ENCODE peak calls at places on chromosomes 12 and 14, in six cellular contexts. One of them, this sample, is unnamed.

GRCh38 chr12:22738945-22739344 is 114.0 kb downstream of the ETNK1 start:
- DNase-seq in activated T-helper 9 cell treated with anti-CD3 and anti-CD28 coated beads, Interleukin-2, amount 50 U/mL, for 16 hours: no peak
- DNase-seq in HL-60: no peak
- DNase-seq in effector memory CD8-positive, alpha-beta T cell: no peak
- DNase-seq in WTC11: no peak
- DNase-seq in heart left ventricle: no peak
- DNase-seq in this sample: no peak

GRCh38 chr12:29041621-29042020 is 107.5 kb upstream of the FAR2 start:
- DNase-seq in activated T-helper 9 cell treated with anti-CD3 and anti-CD28 coated beads, Interleukin-2, amount 50 U/mL, for 16 hours: no peak
- DNase-seq in HL-60: no peak
- DNase-seq in effector memory CD8-positive, alpha-beta T cell: no peak
- DNase-seq in WTC11: no peak
- DNase-seq in heart left ventricle: no peak
- DNase-seq in this sample: no peak

GRCh38 chr12:124869011-124869665 is 5.5 kb upstream of the SCARB1 start:
- DNase-seq in activated T-helper 9 cell treated with anti-CD3 and anti-CD28 coated beads, Interleukin-2, amount 50 U/mL, for 16 hours: no peak
- DNase-seq in HL-60: peak; percentile 76
- DNase-seq in effector memory CD8-positive, alpha-beta T cell: no peak
- DNase-seq in WTC11: peak; percentile 40
- DNase-seq in heart left ventricle: no peak
- DNase-seq in this sample: no peak

GRCh38 chr14:105411017-105411941 is 8.3 kb upstream of the MTA1 start:
- DNase-seq in activated T-helper 9 cell treated with anti-CD3 and anti-CD28 coated beads, Interleukin-2, amount 50 U/mL, for 16 hours: no peak
- DNase-seq in HL-60: no peak
- DNase-seq in effector memory CD8-positive, alpha-beta T cell: no peak
- DNase-seq in WTC11: peak; percentile 14
- DNase-seq in heart left ventricle: no peak
- DNase-seq in this sample: no peak

GRCh38 chr12:86256169-86256568 is at the start of gene MGAT4C:
- DNase-seq in activated T-helper 9 cell treated with anti-CD3 and anti-CD28 coated beads, Interleukin-2, amount 50 U/mL, for 16 hours: no peak
- DNase-seq in HL-60: no peak
- DNase-seq in effector memory CD8-positive, alpha-beta T cell: no peak
- DNase-seq in WTC11: no peak
- DNase-seq in heart left ventricle: no peak
- DNase-seq in this sample: no peak

GRCh38 chr12:53190108-53190729 is 9.5 kb upstream of the CSAD start:
- DNase-seq in activated T-helper 9 cell treated with anti-CD3 and anti-CD28 coated beads, Interleukin-2, amount 50 U/mL, for 16 hours: peak; percentile 41
- DNase-seq in HL-60: no peak
- DNase-seq in effector memory CD8-positive, alpha-beta T cell: peak; percentile 35
- DNase-seq in WTC11: peak; percentile 78
- DNase-seq in heart left ventricle: no peak
- DNase-seq in this sample: no peak

GRCh38 chr14:89563503-89563902 is 146.5 kb upstream of the FOXN3 start:
- DNase-seq in activated T-helper 9 cell treated with anti-CD3 and anti-CD28 coated beads, Interleukin-2, amount 50 U/mL, for 16 hours: no peak
- DNase-seq in HL-60: no peak
- DNase-seq in effector memory CD8-positive, alpha-beta T cell: no peak
- DNase-seq in WTC11: no peak
- DNase-seq in heart left ventricle: no peak
- DNase-seq in this sample: no peak

GRCh38 chr12:132230381-132230780 is 86.1 kb downstream of the NOC4L start:
- DNase-seq in activated T-helper 9 cell treated with anti-CD3 and anti-CD28 coated beads, Interleukin-2, amount 50 U/mL, for 16 hours: no peak
- DNase-seq in HL-60: no peak
- DNase-seq in effector memory CD8-positive, alpha-beta T cell: no peak
- DNase-seq in WTC11: no peak
- DNase-seq in heart left ventricle: no peak
- DNase-seq in this sample: no peak

GRCh38 chr12:69052613-69053408 is 119.8 kb upstream of the CPM start:
- DNase-seq in activated T-helper 9 cell treated with anti-CD3 and anti-CD28 coated beads, Interleukin-2, amount 50 U/mL, for 16 hours: peak; percentile 29
- DNase-seq in HL-60: no peak
- DNase-seq in effector memory CD8-positive, alpha-beta T cell: no peak
- DNase-seq in WTC11: peak; percentile 16
- DNase-seq in heart left ventricle: no peak
- DNase-seq in this sample: no peak

GRCh38 chr12:42802688-42803279 is 213.2 kb upstream of the PRICKLE1 start:
- DNase-seq in activated T-helper 9 cell treated with anti-CD3 and anti-CD28 coated beads, Interleukin-2, amount 50 U/mL, for 16 hours: no peak
- DNase-seq in HL-60: no peak
- DNase-seq in effector memory CD8-positive, alpha-beta T cell: no peak
- DNase-seq in WTC11: no peak
- DNase-seq in heart left ventricle: no peak
- DNase-seq in this sample: no peak

GRCh38 chr14:55180434-55180833 is 11.0 kb downstream of the DLGAP5 start:
- DNase-seq in activated T-helper 9 cell treated with anti-CD3 and anti-CD28 coated beads, Interleukin-2, amount 50 U/mL, for 16 hours: no peak
- DNase-seq in HL-60: no peak
- DNase-seq in effector memory CD8-positive, alpha-beta T cell: no peak
- DNase-seq in WTC11: no peak
- DNase-seq in heart left ventricle: no peak
- DNase-seq in this sample: no peak

GRCh38 chr12:6330192-6330591 is 11.7 kb downstream of the TNFRSF1A start:
- DNase-seq in activated T-helper 9 cell treated with anti-CD3 and anti-CD28 coated beads, Interleukin-2, amount 50 U/mL, for 16 hours: no peak
- DNase-seq in HL-60: no peak
- DNase-seq in effector memory CD8-positive, alpha-beta T cell: no peak
- DNase-seq in WTC11: no peak
- DNase-seq in heart left ventricle: no peak
- DNase-seq in this sample: no peak

GRCh38 chr14:49621114-49621881 is 699 bp downstream of the MGAT2 start:
- DNase-seq in activated T-helper 9 cell treated with anti-CD3 and anti-CD28 coated beads, Interleukin-2, amount 50 U/mL, for 16 hours: peak; percentile 44
- DNase-seq in HL-60: peak; percentile 67
- DNase-seq in effector memory CD8-positive, alpha-beta T cell: no peak
- DNase-seq in WTC11: peak; percentile 65
- DNase-seq in heart left ventricle: peak; percentile 79
- DNase-seq in this sample: peak; percentile 25

GRCh38 chr14:29681308-29681707 is 246.3 kb downstream of the PRKD1 start:
- DNase-seq in activated T-helper 9 cell treated with anti-CD3 and anti-CD28 coated beads, Interleukin-2, amount 50 U/mL, for 16 hours: no peak
- DNase-seq in HL-60: no peak
- DNase-seq in effector memory CD8-positive, alpha-beta T cell: no peak
- DNase-seq in WTC11: no peak
- DNase-seq in heart left ventricle: no peak
- DNase-seq in this sample: no peak

GRCh38 chr12:92827836-92828431 is 101.2 kb downstream of the EEA1 start:
- DNase-seq in activated T-helper 9 cell treated with anti-CD3 and anti-CD28 coated beads, Interleukin-2, amount 50 U/mL, for 16 hours: no peak
- DNase-seq in HL-60: no peak
- DNase-seq in effector memory CD8-positive, alpha-beta T cell: peak; percentile 3
- DNase-seq in WTC11: peak; percentile 26
- DNase-seq in heart left ventricle: no peak
- DNase-seq in this sample: no peak

GRCh38 chr14:68723808-68724268 is 69.0 kb downstream of the ZFP36L1 start:
- DNase-seq in activated T-helper 9 cell treated with anti-CD3 and anti-CD28 coated beads, Interleukin-2, amount 50 U/mL, for 16 hours: no peak
- DNase-seq in HL-60: no peak
- DNase-seq in effector memory CD8-positive, alpha-beta T cell: no peak
- DNase-seq in WTC11: no peak
- DNase-seq in heart left ventricle: no peak
- DNase-seq in this sample: no peak

GRCh38 chr12:107304588-107305532 is 211.5 kb upstream of the CRY1 start:
- DNase-seq in activated T-helper 9 cell treated with anti-CD3 and anti-CD28 coated beads, Interleukin-2, amount 50 U/mL, for 16 hours: no peak
- DNase-seq in HL-60: no peak
- DNase-seq in effector memory CD8-positive, alpha-beta T cell: no peak
- DNase-seq in WTC11: no peak
- DNase-seq in heart left ventricle: no peak
- DNase-seq in this sample: no peak

GRCh38 chr12:126772171-126772864 is 1494.7 kb upstream of the TMEM132C start:
- DNase-seq in activated T-helper 9 cell treated with anti-CD3 and anti-CD28 coated beads, Interleukin-2, amount 50 U/mL, for 16 hours: peak; percentile 37
- DNase-seq in HL-60: no peak
- DNase-seq in effector memory CD8-positive, alpha-beta T cell: peak; percentile 60
- DNase-seq in WTC11: no peak
- DNase-seq in heart left ventricle: no peak
- DNase-seq in this sample: no peak

GRCh38 chr12:101608301-101609133 is 13.7 kb downstream of the MYBPC1 start:
- DNase-seq in activated T-helper 9 cell treated with anti-CD3 and anti-CD28 coated beads, Interleukin-2, amount 50 U/mL, for 16 hours: no peak
- DNase-seq in HL-60: no peak
- DNase-seq in effector memory CD8-positive, alpha-beta T cell: no peak
- DNase-seq in WTC11: no peak
- DNase-seq in heart left ventricle: no peak
- DNase-seq in this sample: no peak

GRCh38 chr12:41433460-41433859 is 245.3 kb downstream of the PDZRN4 start:
- DNase-seq in activated T-helper 9 cell treated with anti-CD3 and anti-CD28 coated beads, Interleukin-2, amount 50 U/mL, for 16 hours: no peak
- DNase-seq in HL-60: no peak
- DNase-seq in effector memory CD8-positive, alpha-beta T cell: no peak
- DNase-seq in WTC11: no peak
- DNase-seq in heart left ventricle: no peak
- DNase-seq in this sample: no peak

GRCh38 chr14:88379706-88380343 is 5.6 kb upstream of the SPATA7 start:
- DNase-seq in activated T-helper 9 cell treated with anti-CD3 and anti-CD28 coated beads, Interleukin-2, amount 50 U/mL, for 16 hours: no peak
- DNase-seq in HL-60: no peak
- DNase-seq in effector memory CD8-positive, alpha-beta T cell: no peak
- DNase-seq in WTC11: no peak
- DNase-seq in heart left ventricle: no peak
- DNase-seq in this sample: no peak